ENCODE peak calls at places on chromosomes 13 and 19, in four cellular contexts. H is H1, I is mesendoderm, D is neuronal stem cell. G is an unnamed sample.

GRCh38 chr19:29285878-29286277 is 72.9 kb upstream of the UQCRFS1 start:
- DNase-seq in H (peak; percentile 38), I (peak; percentile 74), D (peak; percentile 51), G (no peak)

GRCh38 chr13:114130708-114131580 is 1.5 kb downstream of the RASA3 start:
- DNase-seq in H (no peak), I (peak; percentile 90), D (no peak), G (peak; percentile 97)

GRCh38 chr19:2154587-2155075 is 3.3 kb upstream of the AP3D1 start:
- DNase-seq in H (no peak), I (no peak), D (no peak), G (no peak)

GRCh38 chr13:100254002-100254401 is 165.1 kb downstream of the PCCA start:
- DNase-seq in H (no peak), I (no peak), D (no peak), G (no peak)

GRCh38 chr13:85806553-85807175 is 7.4 kb upstream of the SLITRK6 start:
- DNase-seq in H (no peak), I (peak; percentile 40), D (peak; percentile 24), G (peak; percentile 57)

GRCh38 chr13:67662997-67663396 is 432.9 kb upstream of the PCDH9 start:
- DNase-seq in H (no peak), I (no peak), D (no peak), G (no peak)

GRCh38 chr13:97030705-97031452 is 36.6 kb upstream of the OXGR1 start:
- DNase-seq in H (no peak), I (peak; percentile 67), D (peak; percentile 8), G (peak; percentile 63)

GRCh38 chr13:45542391-45542790 is 73.1 kb downstream of the ERICH6B start:
- DNase-seq in H (no peak), I (no peak), D (no peak), G (no peak)

GRCh38 chr19:27935669-27936068 is 1277.3 kb downstream of the UQCRFS1 start:
- DNase-seq in H (no peak), I (no peak), D (no peak), G (no peak)

GRCh38 chr19:50501568-50502475 is 9.2 kb downstream of the JOSD2 start:
- DNase-seq in H (no peak), I (no peak), D (no peak), G (no peak)
- H3K18ac ChIP-seq in H (no peak overlapping the region), I (no peak overlapping the region), D (peak overlapping the region; percentile 5), G (no peak overlapping the region)

GRCh38 chr19:6199240-6199983 is 63.9 kb downstream of the ACSBG2 start:
- DNase-seq in H (peak; percentile 98), I (peak; percentile 99), D (peak; percentile 99), G (peak; percentile 98)
- H2BK5ac ChIP-seq in H (no peak overlapping the region), I (no peak overlapping the region), D (peak overlapping the region; percentile 93), G (no peak overlapping the region)

DNA sequence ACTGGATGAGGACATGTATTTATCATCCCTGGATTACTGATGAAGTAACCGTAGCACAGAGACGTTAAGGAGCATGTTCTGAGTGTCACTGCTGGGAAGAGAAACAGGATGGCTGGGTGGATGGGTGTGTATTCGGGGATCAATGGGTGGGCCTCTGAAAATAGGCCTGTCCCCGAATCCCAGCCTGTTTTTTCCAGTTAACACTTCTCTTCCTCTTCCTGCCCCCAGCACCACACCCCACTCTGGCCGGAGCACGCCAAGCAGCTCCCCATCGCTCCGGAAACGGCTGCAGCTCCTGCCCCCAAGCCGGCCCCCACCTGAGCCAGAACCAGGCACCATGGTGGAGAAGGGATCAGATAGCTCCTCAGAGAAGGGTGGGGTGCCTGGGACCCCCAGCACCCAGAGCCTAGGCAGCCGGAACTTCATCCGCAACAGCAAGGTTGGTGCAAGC is 8.8 kb downstream of the GRAMD1A start:
- DNase-seq in H (no peak), I (no peak), D (no peak), G (no peak)
- H3K18ac ChIP-seq in H (no peak overlapping the region), I (no peak overlapping the region), D (no peak overlapping the region), G (no peak overlapping the region)

GRCh38 chr13:26213982-26214381 is 8.1 kb downstream of the RNF6 start:
- DNase-seq in H (no peak), I (no peak), D (no peak), G (no peak)
- H2BK5ac ChIP-seq in H (no peak overlapping the region), I (no peak overlapping the region), D (no peak overlapping the region), G (no peak overlapping the region)

GRCh38 chr13:32153056-32153455 is 121.5 kb downstream of the FRY start:
- DNase-seq in H (no peak), I (no peak), D (no peak), G (peak; percentile 47)
- H3K18ac ChIP-seq in H (no peak overlapping the region), I (no peak overlapping the region), D (no peak overlapping the region), G (no peak overlapping the region)

GRCh38 chr13:41658057-41658642 is 200.8 kb downstream of the RGCC start:
- DNase-seq in H (no peak), I (no peak), D (no peak), G (peak; percentile 33)
- H2BK5ac ChIP-seq in H (no peak overlapping the region), I (no peak overlapping the region), D (no peak overlapping the region), G (no peak overlapping the region)